ENCODE peak calls at places on chromosomes 5 and 9, in six cellular contexts. S is heart left ventricle, Z is tibial nerve, R is IMR-90, Q is uterus, B is prostate gland. Y is an unnamed sample. For H3K27me3, the result is how much of the 10 kb centered on the place peaks cover.

GRCh38 chr9:109794361-109795012 is 14.5 kb downstream of the PALM2AKAP2 start:
- DNase-seq in Q (no peak), R (peak), Z (no peak), B (no peak), S (no peak), Y (no peak)

GRCh38 chr5:73654171-73654811 is 28.3 kb downstream of the ARHGEF28 start:
- DNase-seq in B (no peak), Q (no peak), Z (no peak), S (no peak), R (peak), Y (no peak)

GRCh38 chr5:72624641-72625236 is 117.5 kb upstream of the ZNF366 start:
- DNase-seq in Q (no peak), S (no peak), R (peak), Z (no peak), B (no peak), Y (no peak)

GRCh38 chr5:135326296-135327240 is 72.5 kb downstream of the MACROH2A1 start:
- DNase-seq in Q (no peak), S (no peak), R (no peak), B (no peak), Z (no peak), Y (no peak)

GRCh38 chr5:66933066-66933465 is 263.5 kb downstream of the CD180 start:
- DNase-seq in S (no peak), Q (no peak), Z (no peak), B (no peak), R (peak), Y (no peak)

GRCh38 chr9:108751301-108751824 is 104.4 kb downstream of the ACTL7B start:
- DNase-seq in S (no peak), Z (no peak), B (no peak), Q (no peak), R (no peak), Y (no peak)

GRCh38 chr5:90932052-90932699 is 373.6 kb downstream of the ADGRV1 start:
- DNase-seq in Z (no peak), B (peak), R (peak), S (no peak), Q (peak), Y (peak)

GRCh38 chr5:78633710-78634109 is 14.9 kb downstream of the LHFPL2 start:
- DNase-seq in R (peak), Z (no peak), Q (no peak), B (no peak), S (no peak), Y (no peak)

GRCh38 chr9:114046876-114047275 is 31.2 kb downstream of the AMBP start:
- DNase-seq in Q (no peak), Z (no peak), R (peak), B (no peak), S (no peak), Y (no peak)

GRCh38 chr9:34387239-34387638 is 10.5 kb upstream of the MYORG start:
- DNase-seq in Z (no peak), B (no peak), R (no peak), Q (no peak), S (no peak), Y (no peak)

GRCh38 chr5:150317048-150318003 is 14.6 kb upstream of the ARSI start:
- DNase-seq in R (peak), B (no peak), Q (peak), Z (no peak), S (no peak), Y (no peak)

GRCh38 chr9:108117775-108118174 is 628.2 kb upstream of the KLF4 start:
- DNase-seq in B (no peak), Z (no peak), R (no peak), Q (no peak), S (no peak), Y (no peak)

GRCh38 chr5:83253731-83254130 is 176.4 kb downstream of the XRCC4 start:
- DNase-seq in Z (no peak), B (no peak), Q (no peak), S (no peak), R (no peak), Y (no peak)

GRCh38 chr5:151219789-151220188 is 4.1 kb downstream of the CCDC69 start:
- DNase-seq in S (no peak), Q (no peak), R (no peak), Z (no peak), B (no peak), Y (no peak)

GRCh38 chr9:131612851-131613250 is 67.5 kb downstream of the PRRT1B start:
- DNase-seq in Q (no peak), B (no peak), R (no peak), Z (no peak), S (no peak), Y (no peak)

DNA sequence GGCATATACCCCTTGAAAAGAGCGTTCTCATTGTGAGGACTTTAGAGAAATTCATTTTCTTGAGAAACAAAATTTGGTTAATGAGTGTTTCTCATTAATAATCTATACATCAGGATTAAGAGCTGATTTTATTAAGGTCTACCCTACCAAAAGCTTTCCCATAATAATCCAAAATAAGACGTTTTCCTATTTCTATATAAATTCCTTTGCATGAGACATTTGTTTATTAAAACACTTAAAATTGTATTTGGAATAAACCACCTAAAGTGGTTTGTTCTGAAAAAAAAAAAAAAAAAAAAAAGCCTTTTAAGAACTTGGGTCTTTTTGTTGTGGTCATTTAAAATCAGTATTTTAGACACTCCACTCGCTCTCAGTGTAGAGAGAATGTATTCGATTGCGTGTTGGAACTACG is 695 bp upstream of the TMOD1 start:
- DNase-seq in Z (no peak), R (no peak), Q (no peak), B (no peak), S (no peak), Y (no peak)
- H3K27me3 ChIP-seq in Z (under half), R (under half), Q (under half), B (under half), S (under half), Y (under half)

GRCh38 chr9:89604463-89605180 is at the start of gene GADD45G:
- DNase-seq in B (peak), R (peak), S (peak), Z (peak), Q (peak), Y (peak)
- TF ChIP-seq POLR2A in B (peak), R (peak), S (peak), Z (peak), Q (peak), Y (peak)

DNA sequence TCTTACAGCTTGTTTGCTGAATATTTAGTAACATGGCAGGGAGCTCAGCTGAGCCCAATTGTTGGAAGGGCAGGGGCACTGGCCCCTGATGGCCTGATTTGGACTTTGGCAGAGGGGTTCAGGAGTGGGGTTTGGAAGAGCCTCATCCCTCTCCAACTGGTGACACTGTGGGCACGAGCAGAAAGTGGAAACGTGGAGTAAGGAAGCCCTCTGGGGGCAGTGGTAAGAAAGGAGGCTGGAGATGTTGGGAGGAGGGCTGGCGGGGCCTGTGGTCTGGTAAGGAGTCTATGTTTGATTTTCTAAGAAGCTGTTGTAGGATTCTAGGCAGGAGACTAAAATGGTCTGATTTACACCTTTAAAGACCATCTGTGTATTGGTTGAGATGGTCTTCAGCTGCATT is 208.9 kb downstream of the HSPA4 start:
- DNase-seq in B (no peak), R (no peak), Q (no peak), S (no peak), Z (no peak), Y (no peak)
- TF ChIP-seq CTCF in B (no peak), R (peak), Q (no peak), S (no peak), Z (no peak), Y (no peak)

DNA sequence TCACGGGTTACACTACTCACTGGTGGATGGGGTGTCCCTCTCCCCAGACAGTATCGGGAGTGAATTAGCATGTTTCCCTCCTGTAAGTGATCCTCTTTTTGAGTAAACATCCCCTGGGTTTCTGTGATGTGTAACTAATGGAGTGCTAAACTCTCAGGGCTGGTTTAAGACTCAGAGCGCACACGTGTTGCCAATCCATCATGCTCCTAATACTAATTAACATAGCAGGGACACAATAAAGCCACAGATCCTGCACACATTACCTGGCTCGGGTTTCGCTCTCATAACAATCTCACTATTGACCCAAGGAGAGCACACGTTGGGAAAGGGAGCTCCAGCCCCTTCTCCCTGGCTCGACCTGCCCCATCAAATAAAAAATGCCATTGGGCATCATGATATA is 18.0 kb upstream of the DMRT2 start:
- DNase-seq in Z (no peak), B (no peak), R (no peak), S (no peak), Q (no peak), Y (no peak)
- H3K27me3 ChIP-seq in Z (under half), B (under half), R (under half), S (under half), Q (under half), Y (under half)

GRCh38 chr5:62305358-62305714 is 670 bp upstream of the KIF2A start:
- DNase-seq in R (no peak), Q (no peak), Z (no peak), B (no peak), S (no peak), Y (no peak)

GRCh38 chr5:62308439-62308838 is 2.4 kb downstream of the KIF2A start:
- DNase-seq in S (no peak), Z (no peak), B (no peak), Q (no peak), R (no peak), Y (no peak)

GRCh38 chr5:62306494-62307363 is 723 bp downstream of the KIF2A start:
- DNase-seq in Q (peak), Z (no peak), S (no peak), R (peak), B (peak), Y (peak)

GRCh38 chr5:62307364-62307689 is 1.3 kb downstream of the KIF2A start:
- DNase-seq in B (no peak), S (no peak), Z (no peak), Q (no peak), R (no peak), Y (no peak)

DNA sequence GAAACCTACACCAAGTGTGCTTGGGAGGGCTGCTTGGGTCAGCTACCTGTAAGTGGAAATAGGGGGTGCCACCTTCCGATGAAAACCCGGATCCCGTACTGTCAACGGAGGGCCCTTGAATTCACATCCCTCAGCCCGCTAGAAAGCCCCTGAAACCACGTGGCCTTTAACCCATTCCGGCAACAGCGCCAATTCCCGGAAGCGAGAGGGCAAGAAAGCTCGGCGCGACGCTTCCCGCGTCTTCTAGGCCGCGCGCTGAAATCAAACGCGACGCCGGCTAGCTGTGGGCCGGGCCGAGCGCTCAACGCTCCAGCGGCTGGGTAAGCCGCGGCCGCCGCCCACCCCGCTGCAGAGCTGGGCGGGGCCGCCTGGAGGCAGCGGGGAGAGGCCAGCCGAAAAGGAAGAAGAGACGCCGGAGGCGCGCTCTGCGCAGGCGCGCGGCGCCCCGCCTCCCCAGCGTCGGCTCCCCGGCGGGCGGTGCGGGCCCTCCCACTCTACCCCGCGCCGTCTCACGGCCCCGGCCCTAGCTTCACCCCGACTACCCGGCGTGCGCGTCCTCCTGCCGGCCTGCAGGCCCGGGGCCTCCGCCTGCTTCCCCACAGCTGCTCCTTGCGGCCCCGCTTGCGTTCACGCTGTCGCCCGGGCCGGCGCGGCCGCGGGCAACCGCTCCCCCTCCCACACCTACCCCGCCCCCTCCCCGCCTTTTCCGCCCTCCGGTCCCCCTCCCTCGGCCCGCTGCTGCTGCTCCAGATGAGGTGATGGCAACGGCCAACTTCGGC is at the start of gene KIF2A:
- DNase-seq in Z (peak), S (peak), B (peak), Q (peak), R (peak), Y (peak)
- TF ChIP-seq POLR2A in Z (peak), S (no peak), B (peak), Q (peak), R (peak), Y (peak)

GRCh38 chr9:97851450-97851883 is 1.6 kb upstream of the FOXE1 start:
- DNase-seq in R (no peak), B (no peak), S (no peak), Q (no peak), Z (no peak), Y (no peak)
- TF ChIP-seq CTCF in R (no peak), B (no peak), S (no peak), Q (no peak), Z (no peak), Y (no peak)